ENCODE peak calls at places on chromosomes 7 and 10, in eight cellular contexts. One of them, this sample, is unnamed.

GRCh38 chr10:35089641-35090161 is 440 bp downstream of the CUL2 start:
- DNase-seq in transverse colon: no peak
- DNase-seq in lower leg skin: no peak
- DNase-seq in K562: peak
- DNase-seq in Peyer's patch: peak
- DNase-seq in prostate gland: no peak
- DNase-seq in body of pancreas: no peak
- DNase-seq in H1: no peak
- DNase-seq in this sample: peak

GRCh38 chr10:104077282-104078151 is 8.2 kb downstream of the COL17A1 start:
- DNase-seq in prostate gland: no peak
- DNase-seq in K562: no peak
- DNase-seq in H1: peak
- DNase-seq in body of pancreas: no peak
- DNase-seq in Peyer's patch: no peak
- DNase-seq in transverse colon: no peak
- DNase-seq in lower leg skin: no peak
- DNase-seq in this sample: no peak

GRCh38 chr7:132521423-132521822 is 54.8 kb downstream of the PLXNA4 start:
- DNase-seq in H1: no peak
- DNase-seq in lower leg skin: no peak
- DNase-seq in transverse colon: no peak
- DNase-seq in body of pancreas: no peak
- DNase-seq in prostate gland: no peak
- DNase-seq in K562: no peak
- DNase-seq in Peyer's patch: no peak
- DNase-seq in this sample: no peak

GRCh38 chr7:69395072-69395714 is 203.1 kb upstream of the AUTS2 start:
- DNase-seq in Peyer's patch: no peak
- DNase-seq in H1: no peak
- DNase-seq in body of pancreas: no peak
- DNase-seq in K562: no peak
- DNase-seq in lower leg skin: no peak
- DNase-seq in transverse colon: no peak
- DNase-seq in prostate gland: no peak
- DNase-seq in this sample: no peak

GRCh38 chr7:109964780-109965179 is 1126.1 kb upstream of the LRRN3 start:
- DNase-seq in transverse colon: no peak
- DNase-seq in body of pancreas: no peak
- DNase-seq in lower leg skin: no peak
- DNase-seq in Peyer's patch: no peak
- DNase-seq in K562: no peak
- DNase-seq in H1: no peak
- DNase-seq in prostate gland: no peak
- DNase-seq in this sample: no peak

GRCh38 chr7:26959290-26959689 is 94.9 kb upstream of the SKAP2 start:
- DNase-seq in Peyer's patch: no peak
- DNase-seq in transverse colon: no peak
- DNase-seq in K562: no peak
- DNase-seq in prostate gland: no peak
- DNase-seq in body of pancreas: no peak
- DNase-seq in lower leg skin: no peak
- DNase-seq in H1: no peak
- DNase-seq in this sample: no peak

GRCh38 chr7:7639421-7639820 is 1.1 kb upstream of the UMAD1 start:
- DNase-seq in body of pancreas: no peak
- DNase-seq in transverse colon: no peak
- DNase-seq in prostate gland: no peak
- DNase-seq in lower leg skin: no peak
- DNase-seq in H1: no peak
- DNase-seq in K562: no peak
- DNase-seq in Peyer's patch: no peak
- DNase-seq in this sample: no peak

GRCh38 chr10:2475711-2476110 is 591.6 kb upstream of the PFKP start:
- DNase-seq in K562: no peak
- DNase-seq in Peyer's patch: no peak
- DNase-seq in lower leg skin: no peak
- DNase-seq in prostate gland: no peak
- DNase-seq in transverse colon: no peak
- DNase-seq in H1: no peak
- DNase-seq in body of pancreas: no peak
- DNase-seq in this sample: no peak

GRCh38 chr7:47474937-47475879 is 106.7 kb downstream of the TNS3 start:
- DNase-seq in prostate gland: peak
- DNase-seq in lower leg skin: peak
- DNase-seq in K562: peak
- DNase-seq in H1: no peak
- DNase-seq in transverse colon: peak
- DNase-seq in body of pancreas: peak
- DNase-seq in Peyer's patch: peak
- DNase-seq in this sample: peak

GRCh38 chr7:8386926-8387550 is 46.4 kb upstream of the NXPH1 start:
- DNase-seq in K562: no peak
- DNase-seq in lower leg skin: no peak
- DNase-seq in H1: no peak
- DNase-seq in transverse colon: no peak
- DNase-seq in prostate gland: no peak
- DNase-seq in body of pancreas: no peak
- DNase-seq in Peyer's patch: no peak
- DNase-seq in this sample: peak

GRCh38 chr7:5774136-5774535 is 7.3 kb downstream of the RNF216 start:
- DNase-seq in Peyer's patch: no peak
- DNase-seq in K562: no peak
- DNase-seq in prostate gland: no peak
- DNase-seq in H1: no peak
- DNase-seq in transverse colon: no peak
- DNase-seq in body of pancreas: no peak
- DNase-seq in lower leg skin: no peak
- DNase-seq in this sample: no peak

GRCh38 chr7:44305564-44306507 is 19.6 kb downstream of the CAMK2B start:
- DNase-seq in transverse colon: no peak
- DNase-seq in Peyer's patch: peak
- DNase-seq in K562: peak
- DNase-seq in body of pancreas: no peak
- DNase-seq in lower leg skin: peak
- DNase-seq in prostate gland: no peak
- DNase-seq in H1: peak
- DNase-seq in this sample: no peak

GRCh38 chr7:117808273-117808868 is 64.9 kb downstream of the CTTNBP2 start:
- DNase-seq in Peyer's patch: no peak
- DNase-seq in lower leg skin: no peak
- DNase-seq in H1: no peak
- DNase-seq in transverse colon: no peak
- DNase-seq in body of pancreas: peak
- DNase-seq in prostate gland: peak
- DNase-seq in K562: no peak
- DNase-seq in this sample: no peak

GRCh38 chr7:100407285-100408180 is 21.0 kb downstream of the ZCWPW1 start:
- DNase-seq in body of pancreas: peak
- DNase-seq in K562: peak
- DNase-seq in lower leg skin: no peak
- DNase-seq in H1: peak
- DNase-seq in prostate gland: peak
- DNase-seq in Peyer's patch: peak
- DNase-seq in transverse colon: no peak
- DNase-seq in this sample: no peak

GRCh38 chr10:62183442-62183841 is 85.2 kb downstream of the RTKN2 start:
- DNase-seq in prostate gland: no peak
- DNase-seq in K562: no peak
- DNase-seq in Peyer's patch: no peak
- DNase-seq in transverse colon: no peak
- DNase-seq in body of pancreas: no peak
- DNase-seq in H1: no peak
- DNase-seq in lower leg skin: no peak
- DNase-seq in this sample: peak

GRCh38 chr7:607938-608337 is 88.3 kb upstream of the PDGFA start:
- DNase-seq in H1: no peak
- DNase-seq in prostate gland: no peak
- DNase-seq in transverse colon: no peak
- DNase-seq in K562: no peak
- DNase-seq in Peyer's patch: no peak
- DNase-seq in body of pancreas: no peak
- DNase-seq in lower leg skin: no peak
- DNase-seq in this sample: no peak

GRCh38 chr7:64888901-64889685 is 14.0 kb upstream of the ZNF273 start:
- DNase-seq in prostate gland: no peak
- DNase-seq in H1: peak
- DNase-seq in K562: no peak
- DNase-seq in lower leg skin: peak
- DNase-seq in transverse colon: peak
- DNase-seq in Peyer's patch: no peak
- DNase-seq in body of pancreas: peak
- DNase-seq in this sample: peak

GRCh38 chr10:81875680-81876252 is 772 bp downstream of the NRG3 start:
- DNase-seq in H1: peak
- DNase-seq in Peyer's patch: no peak
- DNase-seq in K562: no peak
- DNase-seq in lower leg skin: no peak
- DNase-seq in transverse colon: no peak
- DNase-seq in prostate gland: no peak
- DNase-seq in body of pancreas: peak
- DNase-seq in this sample: peak

GRCh38 chr10:98030093-98030821 is at the start of gene CRTAC1:
- DNase-seq in prostate gland: peak
- DNase-seq in body of pancreas: peak
- DNase-seq in H1: peak
- DNase-seq in Peyer's patch: no peak
- DNase-seq in lower leg skin: peak
- DNase-seq in transverse colon: peak
- DNase-seq in K562: no peak
- DNase-seq in this sample: no peak
- TF ChIP-seq POLR2A in prostate gland: peak
- TF ChIP-seq POLR2A in body of pancreas: no peak
- TF ChIP-seq POLR2A in H1: peak
- TF ChIP-seq POLR2A in Peyer's patch: no peak
- TF ChIP-seq POLR2A in lower leg skin: no peak
- TF ChIP-seq POLR2A in transverse colon: no peak
- TF ChIP-seq POLR2A in K562: no peak
- TF ChIP-seq POLR2A in this sample: no peak

GRCh38 chr7:130922206-130923112 is 188.5 kb upstream of the KLF14 start:
- DNase-seq in body of pancreas: no peak
- DNase-seq in K562: no peak
- DNase-seq in prostate gland: no peak
- DNase-seq in Peyer's patch: no peak
- DNase-seq in H1: peak
- DNase-seq in transverse colon: no peak
- DNase-seq in lower leg skin: no peak
- DNase-seq in this sample: no peak
- TF ChIP-seq POLR2A in body of pancreas: no peak
- TF ChIP-seq POLR2A in K562: no peak
- TF ChIP-seq POLR2A in prostate gland: no peak
- TF ChIP-seq POLR2A in Peyer's patch: no peak
- TF ChIP-seq POLR2A in H1: no peak
- TF ChIP-seq POLR2A in transverse colon: no peak
- TF ChIP-seq POLR2A in lower leg skin: no peak
- TF ChIP-seq POLR2A in this sample: peak

GRCh38 chr10:97713828-97714400 is 384 bp downstream of the MARVELD1 start:
- DNase-seq in lower leg skin: peak
- DNase-seq in Peyer's patch: peak
- DNase-seq in H1: peak
- DNase-seq in body of pancreas: peak
- DNase-seq in transverse colon: peak
- DNase-seq in prostate gland: peak
- DNase-seq in K562: peak
- DNase-seq in this sample: peak

GRCh38 chr10:97713351-97713827 is at the start of gene MARVELD1:
- DNase-seq in K562: peak
- DNase-seq in lower leg skin: peak
- DNase-seq in transverse colon: peak
- DNase-seq in body of pancreas: peak
- DNase-seq in H1: peak
- DNase-seq in prostate gland: peak
- DNase-seq in Peyer's patch: no peak
- DNase-seq in this sample: peak

GRCh38 chr10:97715259-97715874 is 1.8 kb downstream of the MARVELD1 start:
- DNase-seq in H1: no peak
- DNase-seq in transverse colon: no peak
- DNase-seq in prostate gland: no peak
- DNase-seq in Peyer's patch: no peak
- DNase-seq in lower leg skin: no peak
- DNase-seq in body of pancreas: no peak
- DNase-seq in K562: no peak
- DNase-seq in this sample: no peak

GRCh38 chr10:97711640-97712267 is 1.8 kb upstream of the MARVELD1 start:
- DNase-seq in transverse colon: no peak
- DNase-seq in prostate gland: no peak
- DNase-seq in Peyer's patch: no peak
- DNase-seq in H1: no peak
- DNase-seq in body of pancreas: no peak
- DNase-seq in K562: no peak
- DNase-seq in lower leg skin: no peak
- DNase-seq in this sample: no peak

GRCh38 chr10:97714401-97715258 is 1.1 kb downstream of the MARVELD1 start:
- DNase-seq in transverse colon: peak
- DNase-seq in body of pancreas: peak
- DNase-seq in H1: peak
- DNase-seq in prostate gland: peak
- DNase-seq in lower leg skin: peak
- DNase-seq in Peyer's patch: peak
- DNase-seq in K562: peak
- DNase-seq in this sample: peak
- TF ChIP-seq POLR2A in transverse colon: peak
- TF ChIP-seq POLR2A in body of pancreas: peak
- TF ChIP-seq POLR2A in H1: no peak
- TF ChIP-seq POLR2A in prostate gland: peak
- TF ChIP-seq POLR2A in lower leg skin: no peak
- TF ChIP-seq POLR2A in Peyer's patch: no peak
- TF ChIP-seq POLR2A in K562: no peak
- TF ChIP-seq POLR2A in this sample: no peak

GRCh38 chr10:119680050-119680449 is 28.9 kb downstream of the BAG3 start:
- DNase-seq in K562: no peak
- DNase-seq in lower leg skin: no peak
- DNase-seq in H1: no peak
- DNase-seq in transverse colon: no peak
- DNase-seq in body of pancreas: no peak
- DNase-seq in Peyer's patch: no peak
- DNase-seq in prostate gland: peak
- DNase-seq in this sample: no peak
- TF ChIP-seq POLR2A in K562: no peak
- TF ChIP-seq POLR2A in lower leg skin: no peak
- TF ChIP-seq POLR2A in H1: no peak
- TF ChIP-seq POLR2A in transverse colon: no peak
- TF ChIP-seq POLR2A in body of pancreas: no peak
- TF ChIP-seq POLR2A in Peyer's patch: no peak
- TF ChIP-seq POLR2A in prostate gland: no peak
- TF ChIP-seq POLR2A in this sample: no peak